ENCODE peak calls at places on chromosome 13, in seven cellular contexts. O is Ammon's horn; I is effector memory CD4-positive, alpha-beta T cell; V is NCI-H345; U is AG10803; T is AML-193; P is transverse colon. F is an unnamed sample.

GRCh38 chr13:109611912-109612691 is 174.3 kb downstream of the IRS2 start:
- DNase-seq in I (no peak), P (no peak), V (no peak), T (no peak), O (no peak), U (no peak), F (no peak)

GRCh38 chr13:112213467-112214245 is 146.7 kb downstream of the SOX1 start:
- DNase-seq in O (no peak), T (no peak), P (peak), V (peak), U (no peak), I (no peak), F (no peak)

GRCh38 chr13:104315606-104316005 is 1249.4 kb upstream of the SLC10A2 start:
- DNase-seq in U (peak), V (no peak), T (no peak), P (no peak), I (no peak), O (no peak), F (no peak)

GRCh38 chr13:58247080-58247479 is 615.5 kb downstream of the PCDH17 start:
- DNase-seq in I (no peak), U (no peak), P (no peak), V (no peak), O (no peak), T (no peak), F (no peak)

GRCh38 chr13:63209330-63210017 is 1793.8 kb upstream of the PCDH20 start:
- DNase-seq in T (no peak), I (no peak), O (no peak), V (no peak), U (peak), P (no peak), F (no peak)

GRCh38 chr13:111204438-111205177 is 89.5 kb downstream of the ARHGEF7 start:
- DNase-seq in P (no peak), V (no peak), U (peak), O (no peak), I (no peak), T (no peak), F (no peak)

GRCh38 chr13:26324294-26324693 is 70.4 kb downstream of the CDK8 start:
- DNase-seq in V (no peak), U (no peak), O (no peak), I (no peak), P (no peak), T (no peak), F (no peak)

GRCh38 chr13:49679244-49679643 is 12.0 kb downstream of the EBPL start:
- DNase-seq in V (no peak), T (peak), I (no peak), U (no peak), P (no peak), O (no peak), F (no peak)

GRCh38 chr13:20943519-20944012 is 41.0 kb upstream of the XPO4 start:
- DNase-seq in T (peak), P (peak), I (peak), V (peak), U (peak), O (peak), F (peak)

GRCh38 chr13:29496241-29496712 is 99.2 kb downstream of the SLC7A1 start:
- DNase-seq in T (peak), P (no peak), I (no peak), V (no peak), U (no peak), O (peak), F (no peak)

GRCh38 chr13:65063753-65064152 is 2166.4 kb downstream of the PCDH9 start:
- DNase-seq in I (no peak), O (no peak), U (peak), T (no peak), P (no peak), V (peak), F (no peak)

F was measured in activated T-helper 9 cell treated with anti-CD3 and anti-CD28 coated beads, Interleukin-2, amount 50 U/mL, for 16 hours.